ENCODE peak calls at places on chromosome 3, in nine cellular contexts. One of them, this sample, is unnamed. For H3K4me1, the result is how much of the 10 kb centered on the place peaks cover.

GRCh38 chr3:52194541-52195296 is 3.2 kb upstream of the ALAS1 start:
- DNase-seq in H1: no peak
- DNase-seq in A549: no peak
- DNase-seq in ovary: peak
- DNase-seq in stomach: peak
- DNase-seq in esophagus muscularis mucosa: no peak
- DNase-seq in tibial nerve: no peak
- DNase-seq in suprapubic skin: no peak
- DNase-seq in HepG2: no peak
- DNase-seq in this sample: peak

GRCh38 chr3:61733866-61734265 is 172.5 kb downstream of the PTPRG start:
- DNase-seq in stomach: no peak
- DNase-seq in esophagus muscularis mucosa: no peak
- DNase-seq in ovary: no peak
- DNase-seq in HepG2: no peak
- DNase-seq in A549: no peak
- DNase-seq in tibial nerve: no peak
- DNase-seq in suprapubic skin: no peak
- DNase-seq in H1: no peak
- DNase-seq in this sample: no peak

GRCh38 chr3:47291158-47291753 is 8.5 kb downstream of the KLHL18 start:
- DNase-seq in A549: no peak
- DNase-seq in suprapubic skin: no peak
- DNase-seq in ovary: no peak
- DNase-seq in stomach: no peak
- DNase-seq in H1: no peak
- DNase-seq in esophagus muscularis mucosa: no peak
- DNase-seq in HepG2: no peak
- DNase-seq in tibial nerve: no peak
- DNase-seq in this sample: no peak

GRCh38 chr3:55647675-55648074 is 160.6 kb upstream of the WNT5A start:
- DNase-seq in ovary: no peak
- DNase-seq in HepG2: no peak
- DNase-seq in suprapubic skin: no peak
- DNase-seq in stomach: no peak
- DNase-seq in tibial nerve: no peak
- DNase-seq in A549: no peak
- DNase-seq in H1: no peak
- DNase-seq in esophagus muscularis mucosa: no peak
- DNase-seq in this sample: no peak

GRCh38 chr3:39388741-39389248 is 5.6 kb downstream of the SLC25A38 start:
- DNase-seq in stomach: no peak
- DNase-seq in ovary: no peak
- DNase-seq in suprapubic skin: no peak
- DNase-seq in H1: no peak
- DNase-seq in HepG2: no peak
- DNase-seq in tibial nerve: no peak
- DNase-seq in esophagus muscularis mucosa: no peak
- DNase-seq in A549: no peak
- DNase-seq in this sample: no peak

GRCh38 chr3:43425829-43426228 is 139.5 kb downstream of the SNRK start:
- DNase-seq in esophagus muscularis mucosa: no peak
- DNase-seq in suprapubic skin: no peak
- DNase-seq in A549: no peak
- DNase-seq in HepG2: no peak
- DNase-seq in tibial nerve: no peak
- DNase-seq in H1: no peak
- DNase-seq in ovary: no peak
- DNase-seq in stomach: no peak
- DNase-seq in this sample: no peak

GRCh38 chr3:159637895-159638542 is 350.6 kb upstream of the IL12A start:
- DNase-seq in tibial nerve: no peak
- DNase-seq in HepG2: no peak
- DNase-seq in esophagus muscularis mucosa: no peak
- DNase-seq in suprapubic skin: no peak
- DNase-seq in H1: no peak
- DNase-seq in A549: peak
- DNase-seq in ovary: no peak
- DNase-seq in stomach: no peak
- DNase-seq in this sample: no peak

GRCh38 chr3:170095771-170096170 is 58.0 kb downstream of the GPR160 start:
- DNase-seq in esophagus muscularis mucosa: no peak
- DNase-seq in suprapubic skin: no peak
- DNase-seq in HepG2: no peak
- DNase-seq in stomach: no peak
- DNase-seq in A549: no peak
- DNase-seq in tibial nerve: no peak
- DNase-seq in H1: no peak
- DNase-seq in ovary: no peak
- DNase-seq in this sample: no peak

DNA sequence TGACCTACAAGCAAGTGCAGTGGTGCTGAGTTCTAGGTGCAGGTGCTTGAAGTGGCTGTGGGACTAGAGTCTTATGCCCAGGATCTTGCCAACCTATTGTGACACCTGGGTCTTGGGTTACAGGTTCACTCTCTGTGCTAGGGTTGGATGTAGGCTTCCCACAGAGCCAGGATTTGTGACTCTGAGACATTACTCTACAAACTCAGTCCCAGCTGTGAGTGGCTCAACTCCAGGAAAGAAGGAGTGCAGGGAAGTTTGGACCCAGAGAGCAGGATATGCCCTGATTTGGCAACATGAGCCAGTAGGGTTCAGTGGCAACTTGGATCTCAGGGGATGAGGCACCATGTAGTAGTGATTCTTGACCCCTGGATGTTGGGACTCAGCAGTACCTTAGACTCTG is 182.2 kb downstream of the LPP start:
- DNase-seq in suprapubic skin: no peak
- DNase-seq in A549: no peak
- DNase-seq in H1: no peak
- DNase-seq in HepG2: no peak
- DNase-seq in tibial nerve: no peak
- DNase-seq in esophagus muscularis mucosa: no peak
- DNase-seq in ovary: no peak
- DNase-seq in stomach: no peak
- DNase-seq in this sample: no peak
- H3K4me1 ChIP-seq in suprapubic skin: under half
- H3K4me1 ChIP-seq in A549: under half
- H3K4me1 ChIP-seq in H1: under half
- H3K4me1 ChIP-seq in HepG2: under half
- H3K4me1 ChIP-seq in tibial nerve: under half
- H3K4me1 ChIP-seq in esophagus muscularis mucosa: half or more
- H3K4me1 ChIP-seq in ovary: under half
- H3K4me1 ChIP-seq in stomach: under half
- H3K4me1 ChIP-seq in this sample: under half

GRCh38 chr3:106160396-106160795 is 291.6 kb upstream of the CBLB start:
- DNase-seq in esophagus muscularis mucosa: no peak
- DNase-seq in tibial nerve: no peak
- DNase-seq in ovary: no peak
- DNase-seq in suprapubic skin: no peak
- DNase-seq in H1: no peak
- DNase-seq in HepG2: no peak
- DNase-seq in stomach: no peak
- DNase-seq in A549: no peak
- DNase-seq in this sample: no peak
- TF ChIP-seq EP300 in esophagus muscularis mucosa: no peak
- TF ChIP-seq EP300 in tibial nerve: no peak
- TF ChIP-seq EP300 in ovary: no peak
- TF ChIP-seq EP300 in suprapubic skin: no peak
- TF ChIP-seq EP300 in H1: no peak
- TF ChIP-seq EP300 in HepG2: no peak
- TF ChIP-seq EP300 in stomach: no peak
- TF ChIP-seq EP300 in A549: no peak
- TF ChIP-seq EP300 in this sample: no peak

GRCh38 chr3:13650210-13651056 is 101.5 kb downstream of the FBLN2 start:
- DNase-seq in ovary: peak
- DNase-seq in stomach: peak
- DNase-seq in H1: peak
- DNase-seq in esophagus muscularis mucosa: peak
- DNase-seq in tibial nerve: peak
- DNase-seq in HepG2: peak
- DNase-seq in suprapubic skin: peak
- DNase-seq in A549: peak
- DNase-seq in this sample: peak
- H3K4me1 ChIP-seq in ovary: under half
- H3K4me1 ChIP-seq in stomach: under half
- H3K4me1 ChIP-seq in H1: under half
- H3K4me1 ChIP-seq in esophagus muscularis mucosa: under half
- H3K4me1 ChIP-seq in tibial nerve: under half
- H3K4me1 ChIP-seq in HepG2: under half
- H3K4me1 ChIP-seq in suprapubic skin: under half
- H3K4me1 ChIP-seq in A549: under half
- H3K4me1 ChIP-seq in this sample: under half

GRCh38 chr3:69543080-69543429 is 157.2 kb upstream of the FRMD4B start:
- DNase-seq in HepG2: no peak
- DNase-seq in suprapubic skin: no peak
- DNase-seq in ovary: no peak
- DNase-seq in esophagus muscularis mucosa: no peak
- DNase-seq in stomach: no peak
- DNase-seq in A549: no peak
- DNase-seq in tibial nerve: no peak
- DNase-seq in H1: no peak
- DNase-seq in this sample: no peak
- TF ChIP-seq EP300 in HepG2: no peak
- TF ChIP-seq EP300 in suprapubic skin: no peak
- TF ChIP-seq EP300 in ovary: no peak
- TF ChIP-seq EP300 in esophagus muscularis mucosa: no peak
- TF ChIP-seq EP300 in stomach: no peak
- TF ChIP-seq EP300 in A549: no peak
- TF ChIP-seq EP300 in tibial nerve: no peak
- TF ChIP-seq EP300 in H1: no peak
- TF ChIP-seq EP300 in this sample: no peak